ENCODE peak calls at places on chromosomes 2 and 18, in five cellular contexts. F is GM06990, G is astrocyte of the spinal cord, E is cardiac fibroblast, L is right cardiac atrium. H is an unnamed sample.

GRCh38 chr2:222903234-222904220 is 42.7 kb downstream of the ACSL3 start:
- DNase-seq in F (no peak), G (peak; percentile 69), E (peak; percentile 79), L (peak; percentile 46), H (peak; percentile 46)

GRCh38 chr2:196607073-196607472 is 32.4 kb upstream of the CCDC150 start:
- DNase-seq in F (no peak), G (no peak), E (peak; percentile 57), L (peak; percentile 56), H (no peak)

GRCh38 chr2:201955702-201956141 is 77.9 kb upstream of the FZD7 start:
- DNase-seq in F (no peak), G (peak; percentile 45), E (peak; percentile 49), L (peak; percentile 78), H (no peak)

GRCh38 chr2:141423212-141423611 is 707.6 kb downstream of the LRP1B start:
- DNase-seq in F (no peak), G (no peak), E (no peak), L (no peak), H (no peak)

GRCh38 chr2:144362401-144362800 is 157.5 kb downstream of the ZEB2 start:
- DNase-seq in F (no peak), G (peak; percentile 64), E (no peak), L (no peak), H (no peak)

GRCh38 chr2:24722141-24722790 is 70.9 kb downstream of the PTRHD1 start:
- DNase-seq in F (no peak), G (no peak), E (no peak), L (no peak), H (no peak)

GRCh38 chr2:160353813-160354212 is 139.8 kb downstream of the RBMS1 start:
- DNase-seq in F (no peak), G (no peak), E (no peak), L (no peak), H (no peak)

GRCh38 chr2:171579481-171579880 is 57.2 kb downstream of the CYBRD1 start:
- DNase-seq in F (no peak), G (no peak), E (no peak), L (no peak), H (no peak)

GRCh38 chr2:49403722-49404507 is 249.6 kb upstream of the FSHR start:
- DNase-seq in F (no peak), G (no peak), E (no peak), L (no peak), H (no peak)

GRCh38 chr2:33484042-33484621 is 7.7 kb downstream of the RASGRP3 start:
- DNase-seq in F (no peak), G (no peak), E (peak; percentile 8), L (no peak), H (no peak)

GRCh38 chr18:63141777-63142176 is 177.8 kb downstream of the BCL2 start:
- DNase-seq in F (peak; percentile 79), G (no peak), E (no peak), L (no peak), H (no peak)

GRCh38 chr18:10036479-10036878 is 122.7 kb downstream of the VAPA start:
- DNase-seq in F (no peak), G (no peak), E (no peak), L (no peak), H (no peak)

GRCh38 chr18:45107425-45107824 is 426.7 kb downstream of the SETBP1 start:
- DNase-seq in F (no peak), G (peak; percentile 43), E (peak; percentile 73), L (no peak), H (no peak)

GRCh38 chr2:30287857-30288513 is 56.7 kb downstream of the LBH start:
- DNase-seq in F (peak; percentile 54), G (no peak), E (no peak), L (no peak), H (no peak)

GRCh38 chr2:236107971-236108625 is 60.1 kb downstream of the GBX2 start:
- DNase-seq in F (no peak), G (no peak), E (no peak), L (no peak), H (no peak)

GRCh38 chr2:19504400-19505198 is 146.2 kb upstream of the OSR1 start:
- DNase-seq in F (no peak), G (no peak), E (no peak), L (no peak), H (no peak)

GRCh38 chr2:40279001-40279400 is 172.9 kb downstream of the SLC8A1 start:
- DNase-seq in F (no peak), G (peak; percentile 49), E (peak; percentile 28), L (no peak), H (no peak)
- H3K4me3 ChIP-seq in F (no peak overlapping the region), G (no peak overlapping the region), E (no peak overlapping the region), L (peak overlapping the region; percentile 46), H (no peak overlapping the region)

DNA sequence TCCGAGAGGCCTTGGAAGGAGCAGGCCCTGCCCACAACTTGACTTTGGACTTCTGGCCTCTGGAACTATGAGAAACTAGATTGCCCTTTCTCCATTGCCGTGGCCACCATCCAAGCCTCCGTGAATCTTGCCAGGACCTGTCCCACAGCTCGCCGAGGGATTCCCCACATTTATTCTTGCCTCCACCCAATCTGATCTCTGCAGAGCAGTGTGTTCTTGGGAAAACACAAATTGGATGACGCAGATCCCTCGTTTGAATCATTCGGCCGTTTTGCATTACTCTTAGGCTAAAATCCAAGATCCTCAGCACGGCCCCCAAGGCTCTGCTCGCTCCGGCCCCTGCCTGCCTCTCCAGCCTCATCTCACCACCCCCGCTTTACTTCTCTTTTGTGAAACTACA is 364.2 kb downstream of the ZNF516 start:
- DNase-seq in F (no peak), G (no peak), E (peak; percentile 5), L (peak; percentile 75), H (no peak)
- H3K4me3 ChIP-seq in F (no peak overlapping the region), G (no peak overlapping the region), E (no peak overlapping the region), L (no peak overlapping the region), H (no peak overlapping the region)

GRCh38 chr2:216108967-216109921 is at the start of gene XRCC5:
- DNase-seq in F (peak; percentile 98), G (peak; percentile 97), E (peak; percentile 98), L (peak; percentile 98), H (peak; percentile 96)

GRCh38 chr2:216107760-216108159 is 1.4 kb upstream of the XRCC5 start:
- DNase-seq in F (no peak), G (no peak), E (no peak), L (no peak), H (no peak)

GRCh38 chr2:216107320-216107719 is 1.8 kb upstream of the XRCC5 start:
- DNase-seq in F (no peak), G (no peak), E (no peak), L (no peak), H (no peak)

GRCh38 chr2:216109962-216110614 is 940 bp downstream of the XRCC5 start:
- DNase-seq in F (peak; percentile 43), G (peak; percentile 67), E (peak; percentile 71), L (no peak), H (peak; percentile 46)

DNA sequence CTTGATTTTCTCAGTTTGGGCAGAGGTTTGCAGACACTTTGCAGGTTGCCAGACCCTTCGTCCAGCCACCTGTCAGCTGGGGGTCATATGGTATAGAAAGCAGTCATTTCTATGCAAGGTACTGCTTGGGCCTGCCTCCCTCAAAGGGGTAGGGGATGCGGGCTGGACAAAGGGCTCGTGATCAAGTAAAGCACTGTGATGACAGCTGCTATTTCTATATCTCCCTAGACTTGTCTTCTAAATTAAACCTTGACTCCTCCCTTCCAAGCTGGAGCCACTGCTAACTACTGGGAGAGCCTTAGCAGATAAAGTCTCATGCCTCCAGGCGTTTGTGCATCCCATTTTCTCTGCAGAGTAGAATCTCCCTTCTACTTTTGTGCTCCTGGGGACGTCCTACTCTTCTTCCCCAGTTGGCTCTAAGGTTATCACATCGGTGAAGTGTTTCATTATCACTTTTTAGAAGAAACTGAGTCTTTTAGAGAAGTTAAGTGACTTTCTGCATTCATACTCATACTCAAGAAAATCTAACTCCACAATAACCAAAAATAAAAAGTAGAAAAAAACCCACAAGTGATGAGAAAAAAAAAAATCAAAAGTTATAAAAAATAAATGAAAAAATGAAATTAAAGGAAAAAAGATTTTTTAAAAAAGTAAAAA is 710 bp upstream of the XRCC5 start:
- DNase-seq in F (no peak), G (peak; percentile 14), E (no peak), L (no peak), H (no peak)
- H3K4me3 ChIP-seq in F (peak overlapping the region; percentile 53), G (peak overlapping the region; percentile 99), E (peak overlapping the region; percentile 50), L (peak overlapping the region; percentile 34), H (peak overlapping the region; percentile 83)

DNA sequence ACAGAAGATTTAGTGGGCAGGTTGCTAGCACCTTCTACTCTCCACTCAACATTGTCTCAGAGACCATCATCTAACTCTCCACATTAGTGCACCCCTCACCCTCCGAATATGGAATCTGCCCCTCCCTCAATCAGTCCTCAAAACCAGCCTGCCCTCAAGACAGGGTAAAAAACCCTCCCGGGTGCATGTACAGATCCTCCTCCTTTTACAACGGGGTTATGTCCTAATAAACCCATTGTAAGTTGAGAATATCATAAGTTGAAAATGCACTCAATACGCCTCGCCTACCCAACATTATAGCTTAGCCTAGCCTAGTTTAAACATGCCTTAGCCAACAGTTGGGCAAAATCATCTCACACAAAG is 183.8 kb upstream of the ARL4C start:
- DNase-seq in F (no peak), G (no peak), E (no peak), L (no peak), H (no peak)
- H3K4me3 ChIP-seq in F (no peak overlapping the region), G (no peak overlapping the region), E (no peak overlapping the region), L (no peak overlapping the region), H (no peak overlapping the region)

GRCh38 chr18:73688851-73689659 is 458.6 kb downstream of the FBXO15 start:
- DNase-seq in F (no peak), G (peak; percentile 93), E (peak; percentile 81), L (peak; percentile 55), H (no peak)

GRCh38 chr18:73691624-73692023 is 456.0 kb downstream of the FBXO15 start:
- DNase-seq in F (no peak), G (no peak), E (no peak), L (no peak), H (no peak)

GRCh38 chr18:73690222-73690621 is 457.4 kb downstream of the FBXO15 start:
- DNase-seq in F (no peak), G (no peak), E (no peak), L (no peak), H (no peak)

GRCh38 chr18:73693091-73693490 is 454.5 kb downstream of the FBXO15 start:
- DNase-seq in F (no peak), G (no peak), E (no peak), L (no peak), H (no peak)

GRCh38 chr18:73691118-73691517 is 456.5 kb downstream of the FBXO15 start:
- DNase-seq in F (no peak), G (peak; percentile 81), E (peak; percentile 72), L (no peak), H (no peak)
- H3K4me3 ChIP-seq in F (no peak overlapping the region), G (no peak overlapping the region), E (no peak overlapping the region), L (no peak overlapping the region), H (no peak overlapping the region)

GRCh38 chr2:17171446-17172049 is 346.7 kb downstream of the RAD51AP2 start:
- DNase-seq in F (no peak), G (peak; percentile 39), E (peak; percentile 12), L (peak; percentile 44), H (peak; percentile 9)

GRCh38 chr2:17182399-17182798 is 335.8 kb downstream of the RAD51AP2 start:
- DNase-seq in F (no peak), G (no peak), E (no peak), L (no peak), H (no peak)

GRCh38 chr2:17179145-17179808 is 339.0 kb downstream of the RAD51AP2 start:
- DNase-seq in F (no peak), G (no peak), E (no peak), L (no peak), H (no peak)

GRCh38 chr2:17181051-17181450 is 337.2 kb downstream of the RAD51AP2 start:
- DNase-seq in F (no peak), G (no peak), E (no peak), L (no peak), H (no peak)

GRCh38 chr2:17177094-17177493 is 341.1 kb downstream of the RAD51AP2 start:
- DNase-seq in F (no peak), G (no peak), E (no peak), L (no peak), H (no peak)
- H3K4me3 ChIP-seq in F (no peak overlapping the region), G (no peak overlapping the region), E (no peak overlapping the region), L (no peak overlapping the region), H (no peak overlapping the region)